ENCODE peak calls at places on chromosomes 12 and 14, in six cellular contexts. T is uterus, B is upper lobe of left lung, F is sigmoid colon, G is body of pancreas, I is stomach. Z is an unnamed sample.

GRCh38 chr12:127230843-127231260 is 1036.1 kb upstream of the TMEM132C start:
- DNase-seq in G (no peak), T (no peak), I (no peak), B (no peak), F (no peak), Z (no peak)

GRCh38 chr12:101773560-101774206 is 34.4 kb upstream of the SYCP3 start:
- DNase-seq in T (peak), I (peak), G (peak), F (peak), B (peak), Z (peak)

GRCh38 chr12:104057771-104058197 is 6.5 kb upstream of the HCFC2 start:
- DNase-seq in I (no peak), F (no peak), T (no peak), G (no peak), B (no peak), Z (peak)

GRCh38 chr12:48286665-48287064 is 64.1 kb downstream of the ZNF641 start:
- DNase-seq in I (no peak), F (no peak), B (no peak), G (no peak), T (no peak), Z (peak)

GRCh38 chr12:97995578-97995977 is 519.8 kb upstream of the TMPO start:
- DNase-seq in T (no peak), B (no peak), I (no peak), G (no peak), F (no peak), Z (no peak)

GRCh38 chr12:53425515-53426150 is 2.0 kb downstream of the AMHR2 start:
- DNase-seq in F (no peak), B (no peak), I (no peak), G (peak), T (no peak), Z (no peak)

GRCh38 chr12:117596968-117597367 is 235.5 kb upstream of the NOS1 start:
- DNase-seq in G (no peak), B (no peak), F (no peak), T (no peak), I (no peak), Z (no peak)

GRCh38 chr14:95915326-95915725 is 38.7 kb downstream of the TUNAR start:
- DNase-seq in F (no peak), G (no peak), B (no peak), I (no peak), T (no peak), Z (no peak)

GRCh38 chr14:101761881-101762529 is 496 bp downstream of the PPP2R5C start:
- DNase-seq in T (peak), G (peak), B (peak), I (peak), F (peak), Z (peak)

GRCh38 chr12:47775100-47775911 is 2.3 kb downstream of the SLC48A1 start:
- DNase-seq in G (no peak), F (peak), T (no peak), I (no peak), B (no peak), Z (peak)

GRCh38 chr12:113244015-113244983 is 23.0 kb downstream of the TPCN1 start:
- DNase-seq in B (peak), F (peak), T (peak), G (peak), I (peak), Z (no peak)

GRCh38 chr12:126681676-126682075 is 1585.3 kb upstream of the TMEM132C start:
- DNase-seq in T (no peak), G (no peak), F (no peak), B (no peak), I (no peak), Z (no peak)

GRCh38 chr14:77965919-77966435 is 166.1 kb downstream of the ADCK1 start:
- DNase-seq in I (peak), B (no peak), T (no peak), F (no peak), G (peak), Z (peak)

GRCh38 chr12:95218164-95218851 is 701 bp downstream of the VEZT start:
- DNase-seq in G (no peak), T (no peak), B (no peak), F (no peak), I (no peak), Z (peak)

GRCh38 chr14:89283327-89284060 is 133.5 kb downstream of the FOXN3 start:
- DNase-seq in F (no peak), G (no peak), T (no peak), B (no peak), I (no peak), Z (no peak)

GRCh38 chr12:46371718-46372130 is 849 bp downstream of the SLC38A2 start:
- DNase-seq in B (peak), G (peak), T (no peak), F (peak), I (peak), Z (peak)

GRCh38 chr12:129941646-129942045 is 37.8 kb upstream of the TMEM132D start:
- DNase-seq in F (peak), G (no peak), I (no peak), T (no peak), B (no peak), Z (no peak)

DNA sequence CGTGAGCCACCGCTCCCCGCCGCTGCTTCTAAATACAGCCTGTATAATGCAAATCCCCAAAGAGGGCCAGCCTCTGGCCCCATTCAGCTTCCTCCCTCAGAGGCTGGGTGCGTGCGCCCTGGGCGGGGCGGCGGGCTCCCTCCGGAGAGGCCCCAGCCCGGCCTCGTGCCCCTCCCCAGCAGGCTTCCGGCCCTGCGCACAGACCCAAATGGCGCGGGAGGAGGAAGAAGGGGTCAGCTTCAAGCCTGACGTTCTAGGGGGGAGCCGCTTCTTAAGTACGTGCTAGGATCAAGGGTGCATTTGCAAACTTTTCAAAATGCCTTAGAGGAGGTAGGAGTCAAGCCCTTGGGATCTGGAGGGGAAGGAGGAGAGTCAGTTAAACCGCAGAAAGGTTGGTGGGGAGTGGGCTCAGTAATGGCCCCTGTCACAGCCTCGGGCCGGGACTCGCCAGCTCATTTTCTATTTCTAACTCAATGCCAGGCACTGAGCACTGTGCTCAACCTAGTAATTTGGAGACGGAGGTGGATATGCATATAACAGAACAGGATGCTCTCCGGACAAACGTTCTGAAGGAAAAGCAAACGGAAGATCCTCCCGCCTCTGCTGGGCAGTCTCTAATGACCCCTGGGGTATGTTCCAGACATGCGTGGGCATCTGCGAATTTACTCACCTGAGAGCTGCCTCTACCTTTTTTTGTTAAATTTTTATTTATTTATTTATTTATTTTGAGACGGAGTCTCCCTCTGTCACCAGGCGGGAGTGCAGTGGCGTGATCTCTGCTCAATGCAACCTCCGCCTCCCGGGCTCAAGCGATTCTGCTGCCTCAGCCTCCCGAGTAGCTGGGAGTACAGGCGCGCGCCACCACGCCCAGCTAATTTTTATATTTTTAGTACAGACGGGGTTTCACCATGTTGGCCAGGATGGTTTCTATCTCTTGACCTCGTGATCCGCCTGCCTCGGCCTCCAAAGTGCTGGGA is 32.3 kb downstream of the NINJ2 start:
- DNase-seq in T (peak), B (peak), I (peak), G (no peak), F (peak), Z (peak)
- TF ChIP-seq POLR2A in T (no peak), B (no peak), I (no peak), G (peak), F (no peak), Z (peak)

GRCh38 chr14:29352681-29353080 is 575.0 kb downstream of the PRKD1 start:
- DNase-seq in I (no peak), F (no peak), B (no peak), G (no peak), T (no peak), Z (no peak)

GRCh38 chr14:29353473-29353872 is 574.2 kb downstream of the PRKD1 start:
- DNase-seq in G (no peak), F (no peak), T (no peak), I (no peak), B (no peak), Z (no peak)

GRCh38 chr14:29348504-29348903 is 579.1 kb downstream of the PRKD1 start:
- DNase-seq in B (no peak), G (no peak), T (no peak), F (no peak), I (no peak), Z (no peak)

GRCh38 chr14:29354446-29354845 is 573.2 kb downstream of the PRKD1 start:
- DNase-seq in T (no peak), G (no peak), B (no peak), I (no peak), F (no peak), Z (no peak)

DNA sequence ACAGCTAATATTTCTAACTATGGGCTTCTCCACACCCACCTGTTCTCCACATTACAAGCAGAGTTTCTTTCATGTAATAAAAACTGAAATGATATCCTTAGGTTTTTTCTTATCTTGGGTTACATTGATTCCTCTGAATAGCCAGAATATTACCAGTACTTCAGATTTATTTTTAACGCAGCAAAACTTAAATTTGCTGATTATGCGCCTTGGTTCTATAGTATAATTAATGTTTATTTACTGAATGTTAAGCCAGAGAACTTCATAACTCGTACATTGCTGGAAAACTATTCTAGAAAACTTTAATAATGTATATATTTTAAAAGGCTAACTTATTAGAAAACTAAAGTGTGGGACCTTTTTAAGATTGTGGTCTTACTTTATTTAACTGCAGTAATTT is 577.2 kb downstream of the PRKD1 start:
- DNase-seq in I (no peak), F (no peak), B (no peak), T (no peak), G (no peak), Z (no peak)
- TF ChIP-seq POLR2A in I (no peak), F (no peak), B (no peak), T (no peak), G (no peak), Z (no peak)

DNA sequence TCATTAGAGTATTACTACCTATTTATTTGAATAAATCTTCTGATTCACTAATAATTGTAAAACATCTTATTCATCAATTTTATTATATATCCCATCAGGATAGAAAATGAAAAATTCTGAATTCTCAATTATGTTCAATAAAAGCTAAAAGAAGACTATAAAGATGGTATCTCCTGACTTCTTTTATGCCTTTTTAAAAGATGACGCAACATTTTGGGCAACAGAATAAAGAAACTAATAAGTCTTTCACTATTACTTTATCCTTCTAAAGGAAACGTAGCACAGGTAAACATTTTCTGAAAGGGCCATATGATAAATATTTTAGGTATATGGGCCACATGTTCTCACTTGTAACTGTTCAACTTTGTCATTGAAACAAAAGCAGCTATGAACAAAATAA is 10.1 kb upstream of the ATXN7L3B start:
- DNase-seq in F (no peak), G (no peak), B (no peak), T (no peak), I (no peak), Z (no peak)
- TF ChIP-seq POLR2A in F (no peak), G (no peak), B (no peak), T (no peak), I (no peak), Z (no peak)

GRCh38 chr12:124921200-124922008 is 7.0 kb upstream of the UBC start:
- DNase-seq in G (peak), B (peak), T (peak), F (peak), I (peak), Z (no peak)
- TF ChIP-seq POLR2A in G (no peak), B (no peak), T (no peak), F (no peak), I (no peak), Z (peak)

GRCh38 chr12:89154743-89155530 is 197.4 kb downstream of the DUSP6 start:
- DNase-seq in F (no peak), G (no peak), I (no peak), T (no peak), B (no peak), Z (peak)

GRCh38 chr12:89156324-89156723 is 196.0 kb downstream of the DUSP6 start:
- DNase-seq in F (no peak), T (no peak), B (no peak), G (no peak), I (no peak), Z (no peak)

GRCh38 chr12:89157413-89157812 is 194.9 kb downstream of the DUSP6 start:
- DNase-seq in T (no peak), G (no peak), F (no peak), I (no peak), B (no peak), Z (no peak)

GRCh38 chr12:89153341-89153740 is 199.0 kb downstream of the DUSP6 start:
- DNase-seq in B (no peak), I (no peak), F (no peak), T (no peak), G (no peak), Z (no peak)

DNA sequence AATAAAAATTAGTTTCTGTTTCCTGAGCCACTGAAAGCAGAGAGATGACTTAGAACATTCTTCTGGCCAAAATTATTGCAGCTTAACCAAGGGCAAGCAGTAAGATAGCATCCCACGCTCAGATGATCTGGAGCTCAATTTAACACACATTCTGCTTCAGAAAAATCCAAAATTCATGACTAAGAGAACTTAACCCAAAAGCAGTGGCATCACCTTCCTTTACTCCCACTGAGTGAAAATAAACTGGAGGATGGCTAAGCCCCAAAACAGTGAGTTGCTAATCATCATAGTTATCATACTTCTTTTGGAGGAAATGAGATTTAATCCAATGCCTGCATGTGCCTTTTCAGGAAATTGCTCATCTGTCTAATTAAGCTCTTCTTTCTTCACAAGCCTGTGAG is 195.4 kb downstream of the DUSP6 start:
- DNase-seq in B (no peak), T (no peak), I (no peak), F (no peak), G (no peak), Z (peak)
- TF ChIP-seq POLR2A in B (no peak), T (no peak), I (no peak), F (no peak), G (no peak), Z (no peak)

GRCh38 chr12:12927211-12928079 is 24.5 kb downstream of the GPRC5D start:
- DNase-seq in B (peak), G (peak), F (peak), I (peak), T (no peak), Z (peak)
- TF ChIP-seq POLR2A in B (no peak), G (peak), F (no peak), I (no peak), T (no peak), Z (no peak)

DNA sequence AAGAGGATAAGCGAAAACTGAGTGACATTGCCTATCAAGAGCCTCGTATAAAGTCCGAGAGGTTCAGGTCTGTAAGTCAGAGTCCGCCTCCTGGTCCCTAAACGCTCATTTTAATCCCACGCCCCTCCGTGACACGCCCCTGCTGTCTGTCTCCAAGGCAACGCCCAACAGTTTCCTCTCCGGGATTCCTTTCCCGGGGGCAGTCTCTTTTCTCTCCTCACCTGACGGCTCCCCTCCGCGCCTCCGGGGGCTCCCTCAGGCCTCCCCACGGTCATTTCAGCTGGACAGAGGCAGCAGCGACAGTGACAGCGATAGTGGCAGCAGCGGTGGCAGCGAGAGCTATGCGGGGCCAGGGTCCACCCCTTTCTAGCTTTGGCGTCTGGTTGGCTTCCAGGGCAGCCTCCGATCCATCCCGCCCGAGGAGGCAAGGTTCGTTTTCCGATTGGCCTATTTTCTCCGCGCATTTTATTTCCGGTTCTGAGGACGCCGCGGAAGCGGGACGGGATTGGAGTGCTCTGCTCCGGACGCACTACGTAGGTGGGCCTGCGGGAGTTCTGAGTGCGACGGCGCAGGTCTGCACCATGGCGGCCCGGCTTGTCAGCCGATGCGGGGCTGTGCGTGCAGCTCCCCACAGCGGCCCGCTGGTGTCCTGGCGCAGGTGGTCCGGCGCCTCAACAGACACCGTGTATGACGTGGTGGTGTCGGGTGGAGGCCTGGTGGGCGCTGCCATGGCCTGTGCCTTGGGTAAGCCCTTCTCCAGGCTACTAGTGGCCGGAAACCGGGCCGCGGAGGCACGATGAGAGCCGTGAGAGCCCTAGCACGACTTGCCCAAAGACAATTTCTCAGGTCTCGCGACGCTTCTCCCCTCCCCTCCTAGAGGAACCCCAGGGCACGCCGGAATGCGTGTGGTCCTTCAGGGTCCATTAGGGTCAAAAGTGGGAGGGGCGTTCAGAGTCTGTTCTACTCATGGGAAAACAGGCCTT is at the start of the genes COQ6 and FAM161B:
- DNase-seq in B (peak), G (peak), F (peak), T (peak), I (peak), Z (peak)
- TF ChIP-seq POLR2A in B (no peak), G (peak), F (peak), T (peak), I (no peak), Z (peak)

GRCh38 chr14:105065280-105066228 is at the start of gene GPR132:
- DNase-seq in B (peak), F (peak), T (no peak), G (no peak), I (peak), Z (no peak)

GRCh38 chr14:105068818-105069217 is 3.6 kb upstream of the GPR132 start:
- DNase-seq in I (no peak), B (no peak), F (no peak), G (no peak), T (no peak), Z (no peak)

GRCh38 chr14:105067969-105068301 is 2.7 kb upstream of the GPR132 start:
- DNase-seq in T (no peak), B (no peak), I (no peak), G (no peak), F (no peak), Z (no peak)

GRCh38 chr14:105066285-105067071 is 1.2 kb upstream of the GPR132 start:
- DNase-seq in G (no peak), F (no peak), B (no peak), I (no peak), T (no peak), Z (no peak)

GRCh38 chr14:105067140-105067968 is 2.1 kb upstream of the GPR132 start:
- DNase-seq in B (no peak), G (no peak), I (no peak), F (no peak), T (no peak), Z (no peak)
- TF ChIP-seq POLR2A in B (no peak), G (no peak), I (no peak), F (no peak), T (no peak), Z (no peak)

Z was measured in erythroblast.